ENCODE peak calls at places on chromosomes 16 and 17, in five cellular contexts. K is tibial artery, W is kidney, U is PC-3, R is stomach. E is an unnamed sample.

GRCh38 chr17:28704219-28704858 is 7.3 kb downstream of the PROCA1 start:
- DNase-seq in R (no peak), U (no peak), K (no peak), W (no peak), E (no peak)

GRCh38 chr17:76095943-76096342 is 7.6 kb downstream of the EXOC7 start:
- DNase-seq in W (no peak), R (no peak), K (no peak), U (no peak), E (no peak)

GRCh38 chr17:36755586-36755985 is 154.2 kb downstream of the MRM1 start:
- DNase-seq in U (peak), R (no peak), W (no peak), K (no peak), E (no peak)

GRCh38 chr16:17885659-17886200 is 415.0 kb upstream of the XYLT1 start:
- DNase-seq in W (no peak), R (no peak), U (no peak), K (no peak), E (no peak)

GRCh38 chr17:16243811-16244567 is 27.0 kb downstream of the PIGL start:
- DNase-seq in R (no peak), K (no peak), W (no peak), U (no peak), E (no peak)

GRCh38 chr17:11779906-11780305 is 181.6 kb downstream of the DNAH9 start:
- DNase-seq in U (no peak), K (no peak), R (no peak), W (no peak), E (no peak)

GRCh38 chr17:81869221-81870154 is 1.6 kb downstream of the ARHGDIA start:
- DNase-seq in K (no peak), U (peak), R (peak), W (peak), E (peak)

GRCh38 chr17:62880120-62880519 is 72.0 kb upstream of the MARCHF10 start:
- DNase-seq in R (no peak), W (no peak), K (no peak), U (no peak), E (no peak)

GRCh38 chr17:73365203-73365933 is 53.6 kb upstream of the CDC42EP4 start:
- DNase-seq in W (peak), R (no peak), U (no peak), K (no peak), E (no peak)

GRCh38 chr17:67649891-67650290 is 67.8 kb upstream of the NOL11 start:
- DNase-seq in W (no peak), R (no peak), K (no peak), U (no peak), E (no peak)

GRCh38 chr17:13797863-13798262 is 196.1 kb upstream of the HS3ST3A1 start:
- DNase-seq in U (no peak), W (no peak), R (no peak), K (no peak), E (no peak)

GRCh38 chr17:45775576-45776011 is 8.5 kb upstream of the CRHR1 start:
- DNase-seq in K (no peak), U (peak), W (peak), R (peak), E (no peak)

GRCh38 chr17:1474402-1475189 is 17.9 kb downstream of the MYO1C start:
- DNase-seq in W (peak), K (no peak), U (no peak), R (no peak), E (no peak)

GRCh38 chr16:31073073-31073822 is 792 bp downstream of the ZNF668 start:
- DNase-seq in U (peak), W (peak), R (peak), K (peak), E (peak)

GRCh38 chr17:17759164-17759563 is 77.6 kb downstream of the SREBF1 start:
- DNase-seq in K (no peak), R (no peak), U (no peak), W (no peak), E (no peak)

GRCh38 chr16:88279998-88280397 is 102.8 kb upstream of the ZNF469 start:
- DNase-seq in R (no peak), K (no peak), W (peak), U (no peak), E (no peak)

GRCh38 chr16:83355570-83356218 is 452.1 kb upstream of the HSBP1 start:
- DNase-seq in K (no peak), W (no peak), R (no peak), U (no peak), E (no peak)

GRCh38 chr16:89700649-89701424 is 668 bp downstream of the SPATA2L start:
- DNase-seq in U (peak), W (peak), R (peak), K (no peak), E (peak)
- TF ChIP-seq CTCF in U (no peak), W (peak), R (no peak), K (no peak), E (no peak)

GRCh38 chr17:74435775-74436359 is 4.0 kb downstream of the GPRC5C start:
- DNase-seq in U (no peak), K (no peak), W (no peak), R (no peak), E (no peak)
- H3K27ac ChIP-seq in U (no peak), K (no peak), W (peak), R (peak), E (no peak)

GRCh38 chr17:40448213-40448638 is 5.0 kb downstream of the IGFBP4 start:
- DNase-seq in R (no peak), W (no peak), K (peak), U (no peak), E (no peak)

GRCh38 chr17:40451420-40451819 is 8.2 kb downstream of the IGFBP4 start:
- DNase-seq in K (peak), W (no peak), R (no peak), U (no peak), E (no peak)

GRCh38 chr17:40447148-40447644 is 3.9 kb downstream of the IGFBP4 start:
- DNase-seq in W (peak), U (no peak), K (no peak), R (no peak), E (no peak)

GRCh38 chr17:40450175-40450574 is 6.9 kb downstream of the IGFBP4 start:
- DNase-seq in R (peak), U (peak), K (no peak), W (no peak), E (no peak)

DNA sequence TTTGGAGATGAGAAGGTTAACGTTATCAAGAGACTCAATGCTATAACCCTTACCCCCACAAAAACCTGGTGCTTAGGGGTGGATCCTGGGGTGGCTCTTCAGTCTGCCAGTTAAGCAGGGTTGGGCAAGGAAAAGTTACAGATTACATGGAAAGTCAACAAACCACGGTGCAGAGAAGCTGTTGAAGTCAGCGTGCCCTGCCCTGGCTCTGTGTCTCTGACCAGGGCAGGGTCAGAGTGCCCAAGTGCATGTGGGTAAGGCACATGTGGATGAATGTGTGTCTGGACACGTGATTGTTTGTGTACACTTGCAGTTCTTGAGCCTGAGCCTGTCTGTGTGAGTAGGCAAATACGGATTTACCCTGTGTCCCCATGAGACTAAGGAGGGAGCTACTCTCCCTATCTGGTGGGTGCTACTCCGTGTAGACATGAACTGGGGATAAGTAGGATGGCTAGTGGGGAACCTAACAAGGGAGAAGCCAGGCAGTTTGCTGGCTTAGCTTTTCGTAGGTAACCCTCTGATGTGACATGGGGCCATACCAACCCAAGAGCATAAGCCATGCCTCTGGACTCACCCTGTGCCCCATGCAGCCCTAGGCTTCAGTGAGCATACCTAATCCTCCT is 5.5 kb downstream of the IGFBP4 start:
- DNase-seq in K (no peak), U (peak), R (peak), W (no peak), E (no peak)
- H3K4me3 ChIP-seq in K (no peak), U (no peak), R (peak), W (peak), E (no peak)

GRCh38 chr16:1942810-1943726 is at the start of gene MSRB1:
- DNase-seq in W (peak), R (peak), U (peak), K (peak), E (peak)

GRCh38 chr16:1940273-1941161 is 2.5 kb downstream of the MSRB1 start:
- DNase-seq in U (no peak), R (no peak), K (no peak), W (no peak), E (no peak)

GRCh38 chr16:1938910-1939309 is 4.1 kb downstream of the MSRB1 start:
- DNase-seq in U (no peak), R (no peak), W (no peak), K (no peak), E (no peak)

GRCh38 chr16:1941924-1942809 is 832 bp downstream of the MSRB1 start:
- DNase-seq in U (peak), R (no peak), K (no peak), W (no peak), E (peak)

GRCh38 chr16:1941162-1941923 is 1.7 kb downstream of the MSRB1 start:
- DNase-seq in W (no peak), U (no peak), R (no peak), K (no peak), E (peak)
- TF ChIP-seq CTCF in W (peak), U (peak), R (no peak), K (no peak), E (no peak)

DNA sequence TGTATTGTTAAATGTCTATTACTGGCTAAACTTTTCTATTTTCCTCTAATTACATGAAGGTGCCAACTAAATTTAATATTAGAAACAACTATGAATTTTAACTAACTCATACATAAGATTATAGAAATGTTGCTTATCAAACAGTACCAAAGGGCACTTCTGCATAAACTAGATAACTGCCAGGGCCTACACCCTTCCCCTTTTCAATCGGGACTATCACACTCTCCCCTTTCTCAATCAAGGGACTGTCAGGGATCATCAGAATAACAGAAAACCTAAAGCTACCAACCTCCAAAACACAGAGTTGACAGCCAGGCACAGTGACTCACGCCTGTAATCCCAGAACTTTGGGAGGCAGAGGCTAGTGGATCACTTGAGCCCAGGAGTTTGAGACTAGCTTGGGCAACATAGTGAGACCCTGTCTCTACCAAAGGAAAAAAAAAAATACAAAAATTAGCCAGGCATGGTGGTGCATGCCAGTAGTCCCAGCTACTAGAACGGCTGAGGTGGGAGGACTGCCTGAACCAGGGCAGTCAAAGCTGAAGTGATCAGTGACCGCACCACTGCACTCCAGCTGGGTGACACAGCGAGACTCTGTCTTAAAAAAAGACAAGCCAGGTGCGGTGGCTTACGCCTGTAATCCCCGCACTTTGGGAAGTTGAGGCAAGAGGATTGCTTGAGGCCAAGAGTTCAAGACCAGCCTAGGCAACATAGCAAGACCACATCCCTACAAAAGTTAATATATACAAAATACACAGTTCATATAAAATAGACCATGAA is 3.2 kb upstream of the PHLPP2 start:
- DNase-seq in W (no peak), U (no peak), R (no peak), K (no peak), E (no peak)
- H3K27ac ChIP-seq in W (no peak), U (no peak), R (no peak), K (peak), E (no peak)

DNA sequence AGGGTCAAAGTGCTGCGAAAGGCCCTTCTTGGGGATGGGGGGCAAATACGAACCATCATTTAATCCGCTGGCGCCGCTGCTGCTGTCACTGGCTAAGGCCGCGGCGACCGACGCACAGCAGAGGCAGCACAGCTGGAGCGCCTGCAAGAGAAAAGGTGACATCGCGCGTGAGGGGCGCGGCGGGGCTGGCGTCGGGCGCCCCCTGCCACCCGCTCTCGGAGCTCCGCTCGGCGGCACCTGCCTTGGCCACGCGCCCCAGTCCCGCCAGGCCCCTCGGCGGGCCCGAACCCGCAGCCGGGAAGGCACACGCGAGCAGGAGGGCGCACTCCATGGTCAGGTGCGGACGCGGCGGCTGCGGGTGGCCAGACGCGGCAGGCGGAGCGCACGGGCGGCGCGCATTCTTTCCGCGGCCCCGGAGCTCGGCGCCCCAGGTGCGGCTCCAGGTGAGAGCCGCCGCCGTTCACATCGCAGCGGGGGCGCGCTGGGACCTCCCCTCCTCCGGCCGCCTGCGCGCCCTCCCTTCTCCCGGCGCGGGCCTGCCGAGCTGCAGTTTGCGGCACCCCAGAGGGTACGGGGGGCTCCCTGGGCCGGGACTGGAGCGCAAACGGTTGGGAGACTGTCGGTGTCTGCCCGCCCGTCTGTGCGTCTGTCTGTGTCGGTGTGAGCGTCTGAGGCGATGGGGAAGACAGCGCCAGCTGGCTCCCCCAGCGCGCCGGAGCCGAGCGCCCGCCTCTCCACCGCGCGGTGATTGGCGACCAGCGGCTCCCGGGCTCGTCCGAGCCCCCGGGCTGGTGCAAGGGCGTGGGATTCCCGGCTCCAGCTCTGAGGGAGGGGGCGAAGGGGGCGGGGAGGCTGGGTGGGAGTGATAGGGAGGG is at the start of gene ADAMTS18:
- DNase-seq in U (no peak), R (no peak), K (no peak), W (peak), E (no peak)
- H3K4me3 ChIP-seq in U (no peak), R (no peak), K (no peak), W (no peak), E (no peak)

DNA sequence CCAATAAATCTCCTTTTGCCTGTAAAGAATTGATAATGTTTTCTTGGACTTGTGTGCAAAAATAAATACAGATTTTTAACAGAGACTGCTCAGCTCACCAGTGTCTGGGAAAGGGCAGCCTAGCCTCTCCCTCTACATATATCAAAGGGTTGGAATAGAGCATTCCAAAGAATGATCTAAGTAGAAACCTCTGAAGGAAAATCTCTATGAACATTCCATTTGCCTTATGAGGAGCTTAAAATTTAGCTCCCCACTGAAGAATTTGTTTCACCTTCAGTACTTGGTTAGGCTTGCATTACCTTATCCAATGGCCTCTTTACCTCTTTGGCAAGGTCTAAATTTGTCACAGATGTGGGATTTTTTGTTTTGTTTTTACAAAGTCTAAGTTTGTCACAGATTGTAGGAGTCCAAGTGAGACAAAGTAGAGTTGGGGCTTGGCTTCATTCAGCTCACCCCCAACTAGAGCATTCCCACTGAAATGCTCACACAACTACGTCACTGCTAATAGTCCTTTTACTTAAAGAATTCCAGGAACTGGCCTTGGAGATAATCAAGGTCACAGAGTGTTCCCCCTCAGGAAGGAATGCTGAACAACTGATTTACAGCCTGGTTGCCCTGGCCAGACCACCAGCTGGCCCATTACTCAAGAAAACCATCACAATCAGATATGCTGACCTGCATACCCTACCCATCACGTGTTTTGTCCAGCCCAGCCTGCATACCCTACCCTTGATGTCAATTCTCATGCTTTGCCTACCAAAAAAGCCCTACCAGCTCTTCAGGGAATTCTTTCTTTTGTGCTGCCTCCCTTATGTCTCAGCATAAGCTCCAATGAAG is 26.6 kb upstream of the PPM1D start:
- DNase-seq in W (no peak), K (no peak), U (no peak), R (no peak), E (no peak)
- TF ChIP-seq CTCF in W (no peak), K (no peak), U (no peak), R (no peak), E (no peak)

E was measured in RWPE2.